ENCODE peak calls at places on chromosomes 11 and 22, in seven cellular contexts. C is HepG2, Q is IMR-90, K is HCT116, I is upper lobe of left lung, E is body of pancreas, G is right lobe of liver. Z is an unnamed sample. For H3K4me1, the result is how much of the 10 kb centered on the place peaks cover.

GRCh38 chr22:19344420-19344819 is 52.9 kb upstream of the CLTCL1 start:
- ATAC-seq in C (no peak), Q (no peak), K (no peak), I (no peak), E (no peak), G (no peak), Z (no peak)

GRCh38 chr22:44179989-44180705 is 578 bp upstream of the PARVG start:
- ATAC-seq in C (no peak), Q (no peak), K (no peak), I (no peak), E (no peak), G (no peak), Z (no peak)

GRCh38 chr11:126817523-126818450 is 182.8 kb downstream of the KIRREL3 start:
- ATAC-seq in C (no peak), Q (no peak), K (no peak), I (no peak), E (no peak), G (no peak), Z (no peak)

GRCh38 chr11:33319965-33320813 is 63.0 kb downstream of the HIPK3 start:
- ATAC-seq in C (no peak), Q (no peak), K (no peak), I (no peak), E (no peak), G (peak), Z (no peak)

GRCh38 chr11:34647532-34647931 is 26.6 kb downstream of the EHF start:
- ATAC-seq in C (no peak), Q (no peak), K (peak), I (no peak), E (no peak), G (no peak), Z (no peak)

GRCh38 chr22:43201486-43202219 is 14.7 kb upstream of the TTLL12 start:
- ATAC-seq in C (no peak), Q (no peak), K (no peak), I (no peak), E (no peak), G (no peak), Z (no peak)

GRCh38 chr11:60872952-60873524 is 5.7 kb downstream of the ZP1 start:
- ATAC-seq in C (peak), Q (peak), K (no peak), I (peak), E (no peak), G (no peak), Z (no peak)

GRCh38 chr11:119691020-119691666 is 37.9 kb downstream of the NECTIN1 start:
- ATAC-seq in C (peak), Q (no peak), K (no peak), I (no peak), E (no peak), G (no peak), Z (no peak)

GRCh38 chr22:37137903-37138665 is 11.6 kb downstream of the IL2RB start:
- ATAC-seq in C (no peak), Q (no peak), K (no peak), I (no peak), E (no peak), G (no peak), Z (no peak)

GRCh38 chr11:119340335-119341221 is at the start of gene C1QTNF5:
- ATAC-seq in C (peak), Q (peak), K (no peak), I (peak), E (peak), G (peak), Z (peak)

GRCh38 chr22:44336962-44337657 is 24.4 kb upstream of the SHISAL1 start:
- ATAC-seq in C (peak), Q (no peak), K (peak), I (no peak), E (no peak), G (no peak), Z (no peak)

GRCh38 chr22:37953062-37953436 is 352 bp downstream of the C22orf23 start:
- ATAC-seq in C (peak), Q (peak), K (no peak), I (peak), E (peak), G (peak), Z (peak)

GRCh38 chr22:25102722-25103121 is 96.9 kb upstream of the CRYBB3 start:
- ATAC-seq in C (no peak), Q (no peak), K (no peak), I (no peak), E (no peak), G (peak), Z (no peak)

GRCh38 chr22:36360871-36361383 is 26.8 kb downstream of the MYH9 start:
- ATAC-seq in C (peak), Q (peak), K (no peak), I (no peak), E (peak), G (no peak), Z (no peak)

GRCh38 chr11:65204646-65205601 is 23.2 kb downstream of the CAPN1 start:
- ATAC-seq in C (peak), Q (peak), K (peak), I (peak), E (no peak), G (peak), Z (peak)

GRCh38 chr11:65204143-65204542 is 22.4 kb downstream of the CAPN1 start:
- ATAC-seq in C (no peak), Q (no peak), K (no peak), I (no peak), E (no peak), G (no peak), Z (no peak)

GRCh38 chr11:65206901-65207300 is 25.2 kb downstream of the CAPN1 start:
- ATAC-seq in C (no peak), Q (no peak), K (no peak), I (no peak), E (no peak), G (no peak), Z (no peak)

GRCh38 chr11:65206441-65206841 is 24.7 kb downstream of the CAPN1 start:
- ATAC-seq in C (no peak), Q (no peak), K (no peak), I (no peak), E (no peak), G (no peak), Z (no peak)

DNA sequence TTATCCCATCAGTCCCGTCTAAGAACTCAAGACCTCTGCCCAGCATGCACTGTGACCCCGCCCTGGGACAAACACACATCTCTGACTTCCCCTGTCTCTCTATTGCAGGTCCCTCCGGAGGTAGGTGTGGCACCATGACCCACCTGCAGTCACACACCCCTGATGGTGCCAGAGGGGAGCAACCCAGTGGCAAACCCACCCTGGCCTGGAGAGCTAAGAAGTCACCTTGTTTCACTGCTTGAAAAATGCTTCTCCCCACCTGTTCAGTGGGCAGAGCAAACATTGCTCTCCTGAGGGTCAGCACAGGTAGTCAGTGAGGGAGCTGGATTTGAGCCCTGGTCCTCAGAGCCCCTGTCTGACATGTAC is 23.9 kb downstream of the CAPN1 start:
- ATAC-seq in C (no peak), Q (no peak), K (no peak), I (no peak), E (no peak), G (no peak), Z (no peak)
- H3K4me1 ChIP-seq in C (under half), Q (under half), K (under half), I (under half), E (under half), G (under half), Z (under half)

DNA sequence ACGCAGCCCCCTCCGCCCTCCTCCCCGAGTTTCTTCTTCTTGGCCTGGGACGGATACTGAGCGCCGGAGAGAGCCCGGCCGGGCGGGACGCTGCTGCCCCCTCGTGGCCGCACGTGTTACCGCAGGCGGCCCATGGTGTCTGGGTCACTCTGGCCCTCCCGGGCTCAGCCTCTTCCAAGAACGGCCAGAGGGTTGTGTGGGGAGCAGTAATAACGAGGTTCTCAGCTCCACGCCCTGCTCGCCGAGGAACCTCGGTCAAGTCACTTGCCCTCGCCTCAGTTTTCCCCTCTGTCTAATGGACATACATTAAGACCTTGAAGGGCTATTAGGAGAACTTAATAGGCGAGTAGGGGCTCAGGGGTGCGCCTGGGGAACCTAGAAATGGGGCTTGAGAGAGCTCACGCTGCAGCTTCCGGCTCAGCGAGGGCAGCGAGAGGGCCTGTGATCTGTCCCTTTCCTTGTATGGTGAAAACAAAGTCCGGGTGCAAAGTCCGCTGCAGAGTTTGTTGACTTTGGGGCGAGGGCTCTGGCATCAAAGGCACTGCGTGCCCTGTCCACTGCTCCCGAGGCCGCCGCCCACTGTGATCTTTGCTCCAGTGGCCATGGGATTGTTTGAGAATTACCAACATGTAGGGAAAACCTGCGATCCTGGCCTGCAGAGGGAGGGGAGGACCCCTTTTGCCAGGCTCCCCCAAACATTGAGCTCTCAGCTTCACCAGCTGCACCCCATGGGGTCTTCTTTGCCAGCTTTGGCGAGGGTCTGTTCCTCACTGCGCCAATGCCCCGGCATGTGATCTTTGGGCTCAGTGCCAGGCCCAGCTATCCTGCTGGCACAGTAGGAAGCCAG is 14.4 kb upstream of the LRP5 start:
- ATAC-seq in C (peak), Q (peak), K (peak), I (peak), E (peak), G (peak), Z (peak)
- TF ChIP-seq POLR2A in C (peak), Q (no peak), K (no peak), I (no peak), E (peak), G (peak), Z (no peak)

GRCh38 chr22:45521178-45521577 is 18.5 kb downstream of the FBLN1 start:
- ATAC-seq in C (no peak), Q (no peak), K (peak), I (no peak), E (no peak), G (no peak), Z (no peak)
- H3K4me1 ChIP-seq in C (under half), Q (under half), K (under half), I (under half), E (under half), G (under half), Z (half or more)

DNA sequence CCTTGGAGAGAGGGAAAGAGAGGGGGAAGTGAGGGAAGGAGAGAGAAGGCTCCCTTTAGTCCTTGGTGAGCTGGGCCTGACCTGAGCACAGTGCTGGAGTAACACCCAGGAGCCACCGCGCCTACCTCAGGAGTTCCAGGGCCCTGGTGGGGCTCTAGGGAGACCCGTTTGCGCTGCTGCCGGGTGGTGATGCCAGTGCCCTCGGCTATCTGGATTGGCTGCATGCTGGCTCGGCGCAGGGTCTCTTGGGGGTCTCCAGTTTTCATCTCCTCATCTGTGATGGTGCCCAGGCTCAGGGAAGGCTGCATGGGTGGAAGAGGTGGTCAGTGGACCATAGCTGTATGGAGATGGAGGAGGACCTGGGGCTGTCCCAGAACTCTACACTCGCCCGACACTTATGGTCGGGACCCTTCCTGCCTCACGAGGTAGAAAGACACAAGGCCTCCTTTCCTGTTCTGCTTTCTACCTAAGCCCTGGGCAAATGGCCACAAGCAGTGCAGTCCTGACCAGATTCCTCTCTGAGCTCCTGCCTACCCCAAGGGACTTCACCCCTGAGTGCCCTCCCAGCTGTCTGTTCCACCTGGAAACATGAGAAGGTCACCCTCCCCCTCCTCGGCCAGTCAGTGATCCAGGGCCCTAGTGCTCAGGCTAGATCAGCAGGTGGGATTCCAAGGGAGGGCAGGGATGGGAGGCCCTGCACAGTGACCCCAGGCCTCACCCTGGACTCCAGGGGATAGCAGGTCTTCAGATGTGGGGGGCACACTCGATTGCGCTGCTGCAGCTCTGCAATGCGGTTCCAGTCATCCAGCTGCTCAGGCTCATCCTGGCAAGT is 6.0 kb downstream of the IL18BP start:
- ATAC-seq in C (no peak), Q (no peak), K (no peak), I (no peak), E (no peak), G (no peak), Z (no peak)
- TF ChIP-seq POLR2A in C (peak), Q (no peak), K (no peak), I (no peak), E (no peak), G (no peak), Z (no peak)

DNA sequence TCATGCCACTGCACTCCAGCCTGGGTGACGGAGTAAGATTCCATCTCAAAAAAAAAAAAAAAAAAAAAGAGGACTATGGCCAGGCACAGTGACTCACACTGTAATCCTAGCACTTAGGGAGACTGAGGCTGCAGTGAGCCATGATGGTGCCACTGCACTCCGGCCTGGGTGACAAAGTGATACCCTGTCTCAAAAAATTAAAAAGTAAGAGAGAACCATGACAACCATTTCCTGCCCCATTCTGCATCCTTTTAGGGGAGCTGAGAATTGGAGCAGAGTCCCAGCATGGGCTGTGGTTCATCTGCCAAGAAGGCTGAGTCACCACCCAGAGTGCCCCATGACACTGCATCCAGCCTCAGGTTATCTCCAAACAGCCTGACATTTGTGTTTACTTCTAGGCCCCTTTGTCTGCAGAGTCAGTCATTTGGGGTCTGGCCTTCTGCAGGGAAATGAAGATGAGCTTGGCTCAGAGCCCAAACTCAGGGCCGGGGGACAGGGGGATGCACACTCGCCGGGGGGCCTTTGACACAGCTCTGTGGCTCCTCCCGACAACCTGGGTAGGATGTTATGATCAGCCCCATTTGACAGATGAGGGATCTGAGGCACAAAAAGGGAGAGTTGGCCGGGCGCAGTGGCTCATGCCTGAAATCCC is 4.7 kb downstream of the CSDC2 start:
- ATAC-seq in C (peak), Q (peak), K (peak), I (peak), E (no peak), G (peak), Z (peak)
- H3K4me1 ChIP-seq in C (half or more), Q (under half), K (under half), I (under half), E (half or more), G (under half), Z (under half)

GRCh38 chr11:96254087-96254486 is 88.9 kb downstream of the MAML2 start:
- ATAC-seq in C (no peak), Q (no peak), K (no peak), I (no peak), E (no peak), G (peak), Z (no peak)
- TF ChIP-seq POLR2A in C (no peak), Q (no peak), K (no peak), I (no peak), E (no peak), G (no peak), Z (no peak)

GRCh38 chr22:31577711-31578110 is 81.4 kb downstream of the SFI1 start:
- ATAC-seq in C (no peak), Q (no peak), K (no peak), I (no peak), E (no peak), G (no peak), Z (no peak)
- H3K4me1 ChIP-seq in C (half or more), Q (under half), K (under half), I (under half), E (under half), G (under half), Z (under half)

Z was measured in gastroesophageal sphincter.